ENCODE peak calls at places on chromosome 13, in ten cellular contexts. J is ELR, R is nephron progenitor cell, U is ovary, A is T-helper 17 cell, Q is left colon, E is NCI-H1092, Z is NCI-H187 treated with DMSO at 0.1 percent for 48 hours, C is GM20000, Y is ascending aorta. M is an unnamed sample.

GRCh38 chr13:62085832-62086231 is 670.2 kb upstream of the PCDH20 start:
- DNase-seq in J (no peak), R (no peak), U (no peak), A (no peak), Q (no peak), E (no peak), Z (no peak), C (no peak), Y (no peak), M (no peak)

GRCh38 chr13:20700288-20700687 is 3.2 kb upstream of the IL17D start:
- DNase-seq in J (no peak), R (no peak), U (no peak), A (no peak), Q (no peak), E (no peak), Z (no peak), C (no peak), Y (no peak), M (no peak)

GRCh38 chr13:101272886-101273285 is 143.4 kb downstream of the NALCN start:
- DNase-seq in J (no peak), R (no peak), U (no peak), A (no peak), Q (no peak), E (no peak), Z (no peak), C (no peak), Y (no peak), M (no peak)

GRCh38 chr13:75985132-75985531 is 349.0 kb downstream of the LMO7 start:
- DNase-seq in J (no peak), R (no peak), U (no peak), A (no peak), Q (no peak), E (no peak), Z (no peak), C (no peak), Y (no peak), M (no peak)

GRCh38 chr13:39656325-39656677 is 839 bp downstream of the COG6 start:
- DNase-seq in J (peak), R (no peak), U (no peak), A (no peak), Q (no peak), E (no peak), Z (no peak), C (peak), Y (no peak), M (no peak)

GRCh38 chr13:29679357-29680050 is 84.0 kb upstream of the SLC7A1 start:
- DNase-seq in J (no peak), R (no peak), U (no peak), A (no peak), Q (no peak), E (peak), Z (no peak), C (no peak), Y (no peak), M (peak)

GRCh38 chr13:103539265-103539664 is 473.0 kb upstream of the SLC10A2 start:
- DNase-seq in J (no peak), R (peak), U (no peak), A (no peak), Q (no peak), E (peak), Z (peak), C (no peak), Y (no peak), M (no peak)

GRCh38 chr13:38417727-38418126 is 68.1 kb downstream of the UFM1 start:
- DNase-seq in J (peak), R (no peak), U (no peak), A (no peak), Q (no peak), E (no peak), Z (no peak), C (peak), Y (no peak), M (no peak)

GRCh38 chr13:19818223-19818842 is 35.6 kb upstream of the PSPC1 start:
- DNase-seq in J (peak), R (peak), U (no peak), A (peak), Q (no peak), E (no peak), Z (no peak), C (no peak), Y (no peak), M (peak)

GRCh38 chr13:56299650-56300049 is 841.1 kb upstream of the PRR20A start:
- DNase-seq in J (no peak), R (no peak), U (no peak), A (no peak), Q (no peak), E (no peak), Z (no peak), C (no peak), Y (no peak), M (no peak)

GRCh38 chr13:55410398-55411330 is 1730.1 kb upstream of the PRR20A start:
- DNase-seq in J (no peak), R (no peak), U (no peak), A (no peak), Q (no peak), E (no peak), Z (no peak), C (no peak), Y (no peak), M (no peak)

GRCh38 chr13:51613535-51613934 is 29.3 kb downstream of the WDFY2 start:
- DNase-seq in J (no peak), R (no peak), U (no peak), A (no peak), Q (no peak), E (no peak), Z (no peak), C (no peak), Y (no peak), M (no peak)

GRCh38 chr13:74204606-74205312 is 70.6 kb upstream of the KLF12 start:
- DNase-seq in J (peak), R (no peak), U (no peak), A (no peak), Q (no peak), E (no peak), Z (no peak), C (no peak), Y (no peak), M (no peak)

GRCh38 chr13:65882810-65883209 is 1347.3 kb downstream of the PCDH9 start:
- DNase-seq in J (no peak), R (no peak), U (no peak), A (no peak), Q (no peak), E (no peak), Z (no peak), C (no peak), Y (no peak), M (no peak)

GRCh38 chr13:49812806-49813205 is 20.3 kb upstream of the KPNA3 start:
- DNase-seq in J (no peak), R (peak), U (no peak), A (no peak), Q (no peak), E (no peak), Z (no peak), C (no peak), Y (no peak), M (no peak)

GRCh38 chr13:66264976-66265375 is 965.2 kb downstream of the PCDH9 start:
- DNase-seq in J (no peak), R (peak), U (no peak), A (no peak), Q (no peak), E (no peak), Z (no peak), C (no peak), Y (no peak), M (no peak)

GRCh38 chr13:76942363-76942762 is 5.9 kb upstream of the ACOD1 start:
- DNase-seq in J (no peak), R (no peak), U (no peak), A (no peak), Q (no peak), E (no peak), Z (no peak), C (no peak), Y (no peak), M (no peak)

GRCh38 chr13:113046066-113046882 is 59.3 kb upstream of the F7 start:
- DNase-seq in J (no peak), R (no peak), U (no peak), A (no peak), Q (no peak), E (no peak), Z (no peak), C (no peak), Y (no peak), M (no peak)

GRCh38 chr13:42526276-42526675 is 47.7 kb upstream of the TNFSF11 start:
- DNase-seq in J (no peak), R (no peak), U (no peak), A (no peak), Q (no peak), E (no peak), Z (no peak), C (no peak), Y (no peak), M (no peak)

GRCh38 chr13:105642511-105642958 is 892.9 kb downstream of the EFNB2 start:
- DNase-seq in J (peak), R (no peak), U (no peak), A (no peak), Q (no peak), E (no peak), Z (no peak), C (no peak), Y (no peak), M (no peak)

GRCh38 chr13:85241045-85241444 is 558.2 kb downstream of the SLITRK6 start:
- DNase-seq in J (peak), R (no peak), U (no peak), A (no peak), Q (no peak), E (no peak), Z (no peak), C (no peak), Y (no peak), M (no peak)